ENCODE peak calls at places on chromosomes 5 and 9, in four cellular contexts. One of them, this sample, is unnamed.

GRCh38 chr5:42005561-42006153 is 80.6 kb downstream of the FBXO4 start:
- DNase-seq in H1: no peak
- DNase-seq in GM12878: no peak
- DNase-seq in HepG2: peak
- DNase-seq in this sample: peak

GRCh38 chr5:27598576-27598975 is 560.2 kb upstream of the CDH9 start:
- DNase-seq in H1: no peak
- DNase-seq in GM12878: no peak
- DNase-seq in HepG2: no peak
- DNase-seq in this sample: no peak

GRCh38 chr5:151005187-151005974 is 15.0 kb upstream of the GPX3 start:
- DNase-seq in H1: no peak
- DNase-seq in GM12878: no peak
- DNase-seq in HepG2: peak
- DNase-seq in this sample: no peak

GRCh38 chr9:121842612-121842978 is 191.2 kb downstream of the DAB2IP start:
- DNase-seq in H1: no peak
- DNase-seq in GM12878: no peak
- DNase-seq in HepG2: peak
- DNase-seq in this sample: no peak

GRCh38 chr5:107672212-107673105 is 1.7 kb upstream of the EFNA5 start:
- DNase-seq in H1: peak
- DNase-seq in GM12878: no peak
- DNase-seq in HepG2: peak
- DNase-seq in this sample: peak

GRCh38 chr5:112706446-112707016 is 31.2 kb upstream of the APC start:
- DNase-seq in H1: no peak
- DNase-seq in GM12878: no peak
- DNase-seq in HepG2: no peak
- DNase-seq in this sample: no peak

GRCh38 chr9:37511006-37511714 is 25.4 kb downstream of the POLR1E start:
- DNase-seq in H1: peak
- DNase-seq in GM12878: no peak
- DNase-seq in HepG2: peak
- DNase-seq in this sample: peak

GRCh38 chr9:125472562-125472925 is 210.9 kb downstream of the GAPVD1 start:
- DNase-seq in H1: no peak
- DNase-seq in GM12878: no peak
- DNase-seq in HepG2: no peak
- DNase-seq in this sample: no peak

GRCh38 chr5:151700816-151701215 is 14.1 kb upstream of the SPARC start:
- DNase-seq in H1: no peak
- DNase-seq in GM12878: peak
- DNase-seq in HepG2: no peak
- DNase-seq in this sample: no peak

GRCh38 chr9:69655065-69655464 is 17.1 kb downstream of the APBA1 start:
- DNase-seq in H1: no peak
- DNase-seq in GM12878: no peak
- DNase-seq in HepG2: no peak
- DNase-seq in this sample: no peak

GRCh38 chr5:16727937-16728336 is 111.1 kb upstream of the RETREG1 start:
- DNase-seq in H1: no peak
- DNase-seq in GM12878: no peak
- DNase-seq in HepG2: no peak
- DNase-seq in this sample: no peak

GRCh38 chr9:137056739-137057407 is 3.0 kb upstream of the ENTPD2 start:
- DNase-seq in H1: no peak
- DNase-seq in GM12878: no peak
- DNase-seq in HepG2: peak
- DNase-seq in this sample: no peak

GRCh38 chr5:155416765-155417164 is 403.2 kb downstream of the KIF4B start:
- DNase-seq in H1: no peak
- DNase-seq in GM12878: no peak
- DNase-seq in HepG2: no peak
- DNase-seq in this sample: no peak

GRCh38 chr5:61610262-61611024 is 278.4 kb downstream of the ZSWIM6 start:
- DNase-seq in H1: no peak
- DNase-seq in GM12878: no peak
- DNase-seq in HepG2: no peak
- DNase-seq in this sample: no peak

GRCh38 chr5:33257807-33258491 is 182.8 kb upstream of the TARS1 start:
- DNase-seq in H1: no peak
- DNase-seq in GM12878: no peak
- DNase-seq in HepG2: no peak
- DNase-seq in this sample: no peak

GRCh38 chr9:96853711-96854072 is 622 bp downstream of the ZNF782 start:
- DNase-seq in H1: no peak
- DNase-seq in GM12878: no peak
- DNase-seq in HepG2: no peak
- DNase-seq in this sample: no peak

GRCh38 chr5:127838661-127839060 is 135.5 kb downstream of the CCDC192 start:
- DNase-seq in H1: no peak
- DNase-seq in GM12878: no peak
- DNase-seq in HepG2: no peak
- DNase-seq in this sample: no peak

GRCh38 chr5:42570946-42571625 is 147.8 kb downstream of the GHR start:
- DNase-seq in H1: no peak
- DNase-seq in GM12878: no peak
- DNase-seq in HepG2: no peak
- DNase-seq in this sample: no peak

GRCh38 chr9:112115955-112116354 is 59.1 kb downstream of the SUSD1 start:
- DNase-seq in H1: peak
- DNase-seq in GM12878: no peak
- DNase-seq in HepG2: no peak
- DNase-seq in this sample: no peak

GRCh38 chr5:122085041-122085440 is 7.0 kb upstream of the LOX start:
- DNase-seq in H1: no peak
- DNase-seq in GM12878: no peak
- DNase-seq in HepG2: no peak
- DNase-seq in this sample: no peak

GRCh38 chr5:146529984-146530383 is 14.0 kb upstream of the GPR151 start:
- DNase-seq in H1: no peak
- DNase-seq in GM12878: no peak
- DNase-seq in HepG2: no peak
- DNase-seq in this sample: no peak

GRCh38 chr5:41708604-41708940 is 161.7 kb downstream of the OXCT1 start:
- DNase-seq in H1: no peak
- DNase-seq in GM12878: no peak
- DNase-seq in HepG2: no peak
- DNase-seq in this sample: no peak

GRCh38 chr5:159451197-159452052 is 121.1 kb upstream of the IL12B start:
- DNase-seq in H1: no peak
- DNase-seq in GM12878: no peak
- DNase-seq in HepG2: no peak
- DNase-seq in this sample: no peak

GRCh38 chr9:107260437-107261081 is 22.5 kb upstream of the RAD23B start:
- DNase-seq in H1: no peak
- DNase-seq in GM12878: peak
- DNase-seq in HepG2: peak
- DNase-seq in this sample: no peak

GRCh38 chr9:11192993-11193392 is 580.2 kb upstream of the PTPRD start:
- DNase-seq in H1: no peak
- DNase-seq in GM12878: no peak
- DNase-seq in HepG2: no peak
- DNase-seq in this sample: no peak

GRCh38 chr9:124410321-124410913 is 4.8 kb downstream of the PSMB7 start:
- DNase-seq in H1: no peak
- DNase-seq in GM12878: no peak
- DNase-seq in HepG2: no peak
- DNase-seq in this sample: no peak

GRCh38 chr9:68678430-68678829 is 26.6 kb upstream of the PIP5K1B start:
- DNase-seq in H1: no peak
- DNase-seq in GM12878: no peak
- DNase-seq in HepG2: peak
- DNase-seq in this sample: peak

GRCh38 chr5:83987513-83988292 is 267.0 kb upstream of the HAPLN1 start:
- DNase-seq in H1: no peak
- DNase-seq in GM12878: no peak
- DNase-seq in HepG2: no peak
- DNase-seq in this sample: no peak

GRCh38 chr5:154189819-154190651 is 498 bp upstream of the GALNT10 start:
- DNase-seq in H1: peak
- DNase-seq in GM12878: no peak
- DNase-seq in HepG2: peak
- DNase-seq in this sample: peak

GRCh38 chr5:148011407-148012124 is 52.2 kb upstream of the SPINK5 start:
- DNase-seq in H1: no peak
- DNase-seq in GM12878: no peak
- DNase-seq in HepG2: no peak
- DNase-seq in this sample: no peak

GRCh38 chr5:119321569-119322311 is 34.1 kb upstream of the TNFAIP8 start:
- DNase-seq in H1: no peak
- DNase-seq in GM12878: no peak
- DNase-seq in HepG2: no peak
- DNase-seq in this sample: no peak

GRCh38 chr5:101142102-101142501 is 239.0 kb upstream of the ST8SIA4 start:
- DNase-seq in H1: no peak
- DNase-seq in GM12878: no peak
- DNase-seq in HepG2: no peak
- DNase-seq in this sample: no peak

GRCh38 chr9:6692891-6693361 is 47.4 kb upstream of the GLDC start:
- DNase-seq in H1: no peak
- DNase-seq in GM12878: no peak
- DNase-seq in HepG2: no peak
- DNase-seq in this sample: no peak
- TF ChIP-seq TCF12 in H1: no peak
- TF ChIP-seq TCF12 in GM12878: no peak
- TF ChIP-seq TCF12 in HepG2: no peak
- TF ChIP-seq TCF12 in this sample: no peak

DNA sequence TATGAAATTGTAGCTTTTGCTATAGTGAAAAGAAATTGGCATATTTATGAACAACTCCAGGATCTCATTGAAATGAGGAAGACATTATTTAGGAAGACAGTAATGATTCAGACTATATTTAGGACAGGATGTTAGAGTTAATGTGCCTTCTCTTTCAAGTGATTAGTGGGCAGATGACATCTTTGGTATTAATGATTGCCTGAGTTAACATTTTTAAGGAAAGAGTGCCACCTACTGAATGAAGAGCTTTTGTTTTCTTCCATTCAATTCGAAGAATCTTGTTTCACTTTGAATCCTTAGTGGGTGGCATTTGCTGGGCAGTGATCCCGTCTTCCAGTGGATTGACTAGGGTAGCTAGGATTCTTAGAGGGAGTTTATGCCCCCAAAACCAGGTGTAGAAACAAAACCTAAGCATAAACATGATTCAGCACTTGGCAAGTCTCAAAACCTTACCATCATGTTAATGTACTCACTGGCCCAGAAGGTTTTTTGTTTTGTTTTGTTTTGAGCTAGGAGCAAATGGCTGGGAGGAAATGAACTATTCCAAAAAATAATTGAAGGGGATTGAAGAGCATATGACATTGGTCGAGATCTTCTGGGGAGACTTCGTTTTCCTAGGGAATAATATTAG is 23.2 kb downstream of the MAP3K1 start:
- DNase-seq in H1: no peak
- DNase-seq in GM12878: peak
- DNase-seq in HepG2: peak
- DNase-seq in this sample: no peak
- H3K4me3 ChIP-seq in H1: no peak
- H3K4me3 ChIP-seq in GM12878: no peak
- H3K4me3 ChIP-seq in HepG2: no peak
- H3K4me3 ChIP-seq in this sample: peak

DNA sequence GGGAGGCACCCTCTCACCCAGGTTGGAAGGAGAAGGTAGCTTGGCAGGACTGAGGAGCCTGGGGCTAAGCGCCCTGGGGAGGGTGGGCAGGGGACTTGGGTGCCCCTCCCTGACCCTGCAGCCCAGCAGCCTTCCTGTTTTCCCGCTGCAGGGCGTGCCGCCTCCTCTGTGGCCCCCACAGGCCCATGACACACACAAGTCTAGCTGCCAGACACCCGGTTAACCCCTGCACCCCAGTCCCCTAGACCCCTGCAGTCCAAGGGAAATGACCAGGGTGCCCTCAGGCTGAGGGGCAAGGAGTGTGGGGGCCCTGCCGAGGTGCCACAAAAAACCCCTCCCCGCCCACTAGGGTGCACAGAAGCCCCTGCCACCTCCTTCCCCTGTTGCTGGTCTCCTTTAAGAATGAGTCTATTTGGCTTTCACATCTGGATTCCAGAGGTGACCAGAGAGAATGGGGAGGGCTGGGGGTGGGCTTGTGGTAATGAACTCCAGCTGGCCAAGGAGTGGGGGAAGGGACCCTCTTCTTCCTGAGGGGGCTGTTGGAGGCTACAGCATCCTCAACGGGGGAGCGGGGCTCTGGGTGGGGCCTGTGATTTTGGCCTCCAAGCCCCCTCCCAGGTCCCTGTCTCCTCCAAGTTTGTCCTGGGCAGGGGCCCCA is 32.9 kb downstream of the GOLGA2 start:
- DNase-seq in H1: no peak
- DNase-seq in GM12878: no peak
- DNase-seq in HepG2: no peak
- DNase-seq in this sample: peak
- TF ChIP-seq RAD21 in H1: no peak
- TF ChIP-seq RAD21 in GM12878: no peak
- TF ChIP-seq RAD21 in HepG2: no peak
- TF ChIP-seq RAD21 in this sample: no peak

GRCh38 chr9:20941177-20941690 is 90.2 kb downstream of the HACD4 start:
- DNase-seq in H1: peak
- DNase-seq in GM12878: peak
- DNase-seq in HepG2: peak
- DNase-seq in this sample: peak
- TF ChIP-seq TCF12 in H1: peak
- TF ChIP-seq TCF12 in GM12878: peak
- TF ChIP-seq TCF12 in HepG2: no peak
- TF ChIP-seq TCF12 in this sample: no peak

DNA sequence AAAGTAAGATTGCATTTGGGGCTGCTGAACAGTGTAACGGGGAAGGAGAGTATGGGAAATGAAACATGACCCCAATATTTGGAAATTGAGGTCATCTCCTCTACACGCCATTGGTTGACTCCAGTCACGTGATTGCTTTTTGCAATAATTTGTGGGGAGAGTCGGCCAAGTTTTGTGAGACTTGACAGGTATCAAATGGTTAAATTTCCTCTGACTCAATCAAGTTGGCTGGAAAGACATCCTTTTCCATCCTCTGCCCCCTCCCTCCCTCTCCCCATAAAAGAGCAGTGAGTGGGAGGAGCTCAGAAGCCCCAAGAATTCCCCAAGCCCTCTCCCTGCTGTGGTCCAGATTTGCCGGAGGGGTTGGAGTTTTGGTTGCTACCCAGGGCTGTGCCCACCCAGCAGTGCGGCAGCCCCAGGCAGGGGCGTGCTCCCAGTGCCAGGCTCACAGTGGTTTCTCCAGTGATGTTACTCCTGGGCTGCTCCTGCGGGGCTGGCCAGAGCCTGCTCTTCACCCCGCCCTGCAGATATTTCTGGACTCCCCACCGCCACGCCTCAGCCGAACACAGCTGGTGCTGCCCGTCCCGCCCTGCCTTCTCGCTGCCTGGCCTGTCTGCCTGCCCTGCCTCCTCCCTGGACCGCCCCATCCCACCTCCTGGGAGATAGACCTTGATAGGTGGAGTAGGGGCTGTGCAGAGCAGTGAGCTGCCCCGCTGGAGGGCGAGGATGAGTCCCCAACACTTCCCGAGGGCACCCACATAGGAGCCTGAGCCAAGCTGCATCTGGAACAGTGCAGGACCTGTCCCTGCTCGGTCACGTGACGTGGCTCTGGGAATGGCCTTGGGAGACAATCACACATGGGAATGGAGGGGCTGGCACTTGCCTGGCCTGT is 3.4 kb downstream of the COL5A1 start:
- DNase-seq in H1: no peak
- DNase-seq in GM12878: no peak
- DNase-seq in HepG2: no peak
- DNase-seq in this sample: peak
- H3K4me3 ChIP-seq in H1: no peak
- H3K4me3 ChIP-seq in GM12878: no peak
- H3K4me3 ChIP-seq in HepG2: no peak
- H3K4me3 ChIP-seq in this sample: peak

This sample was measured in SK-N-SH.